ENCODE peak calls at places on chromosomes 16 and 17, in nine cellular contexts. One of them, this sample, is unnamed.

GRCh38 chr16:27363797-27364196 is 38.2 kb upstream of the IL21R start:
- DNase-seq in tibial artery: peak; percentile 76
- DNase-seq in MM.1S: no peak
- DNase-seq in breast epithelium: peak; percentile 59
- DNase-seq in neural progenitor cell: no peak
- DNase-seq in heart left ventricle: no peak
- DNase-seq in body of pancreas: peak; percentile 65
- DNase-seq in pancreas: peak; percentile 73
- DNase-seq in dorsolateral prefrontal cortex: no peak
- DNase-seq in this sample: no peak

GRCh38 chr17:19978206-19978802 is 676 bp upstream of the AKAP10 start:
- DNase-seq in tibial artery: no peak
- DNase-seq in MM.1S: peak; percentile 34
- DNase-seq in breast epithelium: no peak
- DNase-seq in neural progenitor cell: no peak
- DNase-seq in heart left ventricle: no peak
- DNase-seq in body of pancreas: peak; percentile 42
- DNase-seq in pancreas: no peak
- DNase-seq in dorsolateral prefrontal cortex: no peak
- DNase-seq in this sample: no peak

GRCh38 chr16:11546522-11547485 is 39.9 kb downstream of the LITAF start:
- DNase-seq in tibial artery: no peak
- DNase-seq in MM.1S: no peak
- DNase-seq in breast epithelium: no peak
- DNase-seq in neural progenitor cell: no peak
- DNase-seq in heart left ventricle: no peak
- DNase-seq in body of pancreas: no peak
- DNase-seq in pancreas: no peak
- DNase-seq in dorsolateral prefrontal cortex: no peak
- DNase-seq in this sample: no peak

GRCh38 chr17:61314368-61315078 is 85.1 kb upstream of the TBX2 start:
- DNase-seq in tibial artery: peak; percentile 92
- DNase-seq in MM.1S: no peak
- DNase-seq in breast epithelium: peak; percentile 73
- DNase-seq in neural progenitor cell: no peak
- DNase-seq in heart left ventricle: no peak
- DNase-seq in body of pancreas: peak; percentile 41
- DNase-seq in pancreas: no peak
- DNase-seq in dorsolateral prefrontal cortex: no peak
- DNase-seq in this sample: peak; percentile 61

GRCh38 chr17:574061-574460 is 140.6 kb downstream of the VPS53 start:
- DNase-seq in tibial artery: no peak
- DNase-seq in MM.1S: no peak
- DNase-seq in breast epithelium: no peak
- DNase-seq in neural progenitor cell: no peak
- DNase-seq in heart left ventricle: peak; percentile 71
- DNase-seq in body of pancreas: peak; percentile 29
- DNase-seq in pancreas: no peak
- DNase-seq in dorsolateral prefrontal cortex: no peak
- DNase-seq in this sample: no peak

GRCh38 chr16:53642094-53642493 is 61.6 kb downstream of the RPGRIP1L start:
- DNase-seq in tibial artery: no peak
- DNase-seq in MM.1S: no peak
- DNase-seq in breast epithelium: no peak
- DNase-seq in neural progenitor cell: no peak
- DNase-seq in heart left ventricle: no peak
- DNase-seq in body of pancreas: no peak
- DNase-seq in pancreas: no peak
- DNase-seq in dorsolateral prefrontal cortex: no peak
- DNase-seq in this sample: no peak

GRCh38 chr17:16459850-16460550 is 32.0 kb downstream of the LRRC75A start:
- DNase-seq in tibial artery: no peak
- DNase-seq in MM.1S: no peak
- DNase-seq in breast epithelium: no peak
- DNase-seq in neural progenitor cell: peak; percentile 30
- DNase-seq in heart left ventricle: no peak
- DNase-seq in body of pancreas: peak; percentile 42
- DNase-seq in pancreas: no peak
- DNase-seq in dorsolateral prefrontal cortex: no peak
- DNase-seq in this sample: no peak

GRCh38 chr17:61400786-61401279 is 1.2 kb downstream of the TBX2 start:
- DNase-seq in tibial artery: peak; percentile 68
- DNase-seq in MM.1S: no peak
- DNase-seq in breast epithelium: no peak
- DNase-seq in neural progenitor cell: peak; percentile 54
- DNase-seq in heart left ventricle: peak; percentile 64
- DNase-seq in body of pancreas: no peak
- DNase-seq in pancreas: no peak
- DNase-seq in dorsolateral prefrontal cortex: no peak
- DNase-seq in this sample: peak; percentile 35

GRCh38 chr17:77332034-77332971 is 191.5 kb downstream of the SEC14L1 start:
- DNase-seq in tibial artery: peak; percentile 44
- DNase-seq in MM.1S: peak; percentile 84
- DNase-seq in breast epithelium: peak; percentile 35
- DNase-seq in neural progenitor cell: no peak
- DNase-seq in heart left ventricle: no peak
- DNase-seq in body of pancreas: no peak
- DNase-seq in pancreas: peak; percentile 7
- DNase-seq in dorsolateral prefrontal cortex: peak; percentile 25
- DNase-seq in this sample: no peak

GRCh38 chr16:11135167-11135973 is 120.6 kb downstream of the SOCS1 start:
- DNase-seq in tibial artery: peak; percentile 72
- DNase-seq in MM.1S: no peak
- DNase-seq in breast epithelium: peak; percentile 39
- DNase-seq in neural progenitor cell: no peak
- DNase-seq in heart left ventricle: no peak
- DNase-seq in body of pancreas: peak; percentile 30
- DNase-seq in pancreas: no peak
- DNase-seq in dorsolateral prefrontal cortex: no peak
- DNase-seq in this sample: no peak

DNA sequence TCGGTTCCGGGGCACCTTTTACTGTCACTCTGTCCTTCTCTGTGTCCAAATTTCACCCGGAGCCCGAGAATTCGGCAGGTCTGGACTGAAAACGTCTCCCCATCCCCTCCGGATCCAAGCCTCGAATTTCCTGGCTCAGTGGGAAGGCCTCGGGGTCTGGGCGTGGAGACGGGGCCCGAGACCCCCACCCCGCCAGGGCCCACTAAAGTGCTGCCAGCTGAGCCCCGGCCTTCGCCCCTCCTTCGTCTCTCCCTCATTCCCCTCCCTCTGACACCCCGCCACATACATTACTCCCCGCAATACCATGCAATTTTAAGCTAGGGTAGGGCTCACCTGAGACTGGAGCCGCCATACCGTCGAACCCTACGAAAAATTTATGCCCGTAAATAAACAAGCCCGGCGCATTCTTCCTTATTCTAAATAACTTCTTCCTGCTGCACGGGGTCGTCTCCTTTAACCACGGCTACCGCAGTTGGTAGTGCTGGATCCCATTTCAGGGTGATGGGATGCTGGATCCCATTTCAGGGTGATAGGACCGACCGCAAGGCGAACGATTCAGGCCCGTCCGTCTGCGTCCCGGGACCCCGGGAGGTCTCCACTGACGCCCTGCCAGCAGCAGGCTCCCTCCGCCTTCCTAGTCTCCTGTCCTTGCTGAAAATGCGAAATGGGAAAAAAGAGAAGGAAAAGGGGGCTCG is 4.4 kb upstream of the OR1F1 start:
- DNase-seq in tibial artery: no peak
- DNase-seq in MM.1S: no peak
- DNase-seq in breast epithelium: no peak
- DNase-seq in neural progenitor cell: no peak
- DNase-seq in heart left ventricle: no peak
- DNase-seq in body of pancreas: no peak
- DNase-seq in pancreas: no peak
- DNase-seq in dorsolateral prefrontal cortex: no peak
- DNase-seq in this sample: peak; percentile 67
- TF ChIP-seq CTCF in tibial artery: no peak
- TF ChIP-seq CTCF in MM.1S: no peak
- TF ChIP-seq CTCF in breast epithelium: no peak
- TF ChIP-seq CTCF in neural progenitor cell: no peak
- TF ChIP-seq CTCF in heart left ventricle: no peak
- TF ChIP-seq CTCF in body of pancreas: no peak
- TF ChIP-seq CTCF in pancreas: no peak
- TF ChIP-seq CTCF in dorsolateral prefrontal cortex: no peak
- TF ChIP-seq CTCF in this sample: no peak

GRCh38 chr16:4004206-4004605 is 112.0 kb downstream of the ADCY9 start:
- DNase-seq in tibial artery: no peak
- DNase-seq in MM.1S: no peak
- DNase-seq in breast epithelium: no peak
- DNase-seq in neural progenitor cell: no peak
- DNase-seq in heart left ventricle: no peak
- DNase-seq in body of pancreas: no peak
- DNase-seq in pancreas: no peak
- DNase-seq in dorsolateral prefrontal cortex: no peak
- DNase-seq in this sample: no peak

GRCh38 chr16:4009177-4009576 is 107.1 kb downstream of the ADCY9 start:
- DNase-seq in tibial artery: no peak
- DNase-seq in MM.1S: no peak
- DNase-seq in breast epithelium: no peak
- DNase-seq in neural progenitor cell: no peak
- DNase-seq in heart left ventricle: no peak
- DNase-seq in body of pancreas: no peak
- DNase-seq in pancreas: no peak
- DNase-seq in dorsolateral prefrontal cortex: no peak
- DNase-seq in this sample: no peak

GRCh38 chr16:4005281-4005680 is 111.0 kb downstream of the ADCY9 start:
- DNase-seq in tibial artery: no peak
- DNase-seq in MM.1S: no peak
- DNase-seq in breast epithelium: no peak
- DNase-seq in neural progenitor cell: no peak
- DNase-seq in heart left ventricle: no peak
- DNase-seq in body of pancreas: no peak
- DNase-seq in pancreas: no peak
- DNase-seq in dorsolateral prefrontal cortex: no peak
- DNase-seq in this sample: no peak

GRCh38 chr16:4008116-4008515 is 108.1 kb downstream of the ADCY9 start:
- DNase-seq in tibial artery: no peak
- DNase-seq in MM.1S: no peak
- DNase-seq in breast epithelium: no peak
- DNase-seq in neural progenitor cell: no peak
- DNase-seq in heart left ventricle: no peak
- DNase-seq in body of pancreas: no peak
- DNase-seq in pancreas: no peak
- DNase-seq in dorsolateral prefrontal cortex: no peak
- DNase-seq in this sample: no peak

GRCh38 chr16:4006441-4006989 is 109.7 kb downstream of the ADCY9 start:
- DNase-seq in tibial artery: no peak
- DNase-seq in MM.1S: no peak
- DNase-seq in breast epithelium: no peak
- DNase-seq in neural progenitor cell: no peak
- DNase-seq in heart left ventricle: no peak
- DNase-seq in body of pancreas: no peak
- DNase-seq in pancreas: no peak
- DNase-seq in dorsolateral prefrontal cortex: no peak
- DNase-seq in this sample: no peak
- H3K27me3 ChIP-seq in tibial artery: no peaks in the 10 kb centered on the region
- H3K27me3 ChIP-seq in MM.1S: peaks cover 67% of the 10 kb centered on the region
- H3K27me3 ChIP-seq in breast epithelium: no peaks in the 10 kb centered on the region
- H3K27me3 ChIP-seq in neural progenitor cell: no peaks in the 10 kb centered on the region
- H3K27me3 ChIP-seq in heart left ventricle: no peaks in the 10 kb centered on the region
- H3K27me3 ChIP-seq in body of pancreas: no peaks in the 10 kb centered on the region
- H3K27me3 ChIP-seq in pancreas: no peaks in the 10 kb centered on the region
- H3K27me3 ChIP-seq in dorsolateral prefrontal cortex: no peaks in the 10 kb centered on the region
- H3K27me3 ChIP-seq in this sample: no peaks in the 10 kb centered on the region

GRCh38 chr16:88885693-88886253 is 19.3 kb upstream of the PABPN1L start:
- DNase-seq in tibial artery: no peak
- DNase-seq in MM.1S: no peak
- DNase-seq in breast epithelium: no peak
- DNase-seq in neural progenitor cell: no peak
- DNase-seq in heart left ventricle: no peak
- DNase-seq in body of pancreas: no peak
- DNase-seq in pancreas: no peak
- DNase-seq in dorsolateral prefrontal cortex: no peak
- DNase-seq in this sample: no peak

GRCh38 chr16:88888057-88888777 is 21.8 kb upstream of the PABPN1L start:
- DNase-seq in tibial artery: no peak
- DNase-seq in MM.1S: no peak
- DNase-seq in breast epithelium: no peak
- DNase-seq in neural progenitor cell: no peak
- DNase-seq in heart left ventricle: no peak
- DNase-seq in body of pancreas: no peak
- DNase-seq in pancreas: no peak
- DNase-seq in dorsolateral prefrontal cortex: no peak
- DNase-seq in this sample: no peak

GRCh38 chr16:88888778-88889387 is 22.4 kb upstream of the PABPN1L start:
- DNase-seq in tibial artery: no peak
- DNase-seq in MM.1S: no peak
- DNase-seq in breast epithelium: no peak
- DNase-seq in neural progenitor cell: no peak
- DNase-seq in heart left ventricle: peak; percentile 84
- DNase-seq in body of pancreas: no peak
- DNase-seq in pancreas: no peak
- DNase-seq in dorsolateral prefrontal cortex: no peak
- DNase-seq in this sample: no peak

GRCh38 chr16:88886311-88886914 is 20.0 kb upstream of the PABPN1L start:
- DNase-seq in tibial artery: no peak
- DNase-seq in MM.1S: no peak
- DNase-seq in breast epithelium: no peak
- DNase-seq in neural progenitor cell: no peak
- DNase-seq in heart left ventricle: no peak
- DNase-seq in body of pancreas: no peak
- DNase-seq in pancreas: no peak
- DNase-seq in dorsolateral prefrontal cortex: no peak
- DNase-seq in this sample: no peak

DNA sequence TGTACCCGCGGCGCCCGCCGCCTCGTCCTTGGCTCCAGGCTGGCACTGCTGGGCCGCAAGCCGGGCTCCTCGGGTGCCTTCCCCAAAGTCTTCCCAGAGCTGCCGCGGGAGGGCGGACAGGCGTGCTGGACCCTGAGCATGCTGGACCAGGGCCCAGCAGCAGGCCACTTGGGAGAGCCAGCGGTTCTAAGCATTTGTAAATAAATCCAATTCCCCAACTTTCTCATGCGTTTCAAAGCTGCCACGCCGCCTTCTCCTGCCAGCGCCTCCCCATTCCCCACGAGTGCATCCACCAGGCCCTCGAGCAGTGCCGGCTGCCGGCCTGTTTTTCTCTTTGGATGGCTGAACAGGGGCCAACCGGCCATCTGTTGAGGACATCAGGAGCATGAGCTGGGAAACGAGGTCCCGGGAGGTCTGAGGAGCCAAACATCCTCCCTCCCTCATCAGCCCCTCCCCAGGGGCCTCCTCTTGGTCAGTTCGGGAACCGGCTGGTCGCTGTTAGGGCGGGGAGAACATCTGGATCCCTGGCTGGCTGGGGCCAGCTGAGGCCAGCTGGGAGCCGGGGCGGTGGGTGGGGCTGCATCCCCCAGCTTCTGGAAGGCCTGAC is 20.6 kb upstream of the PABPN1L start:
- DNase-seq in tibial artery: no peak
- DNase-seq in MM.1S: no peak
- DNase-seq in breast epithelium: no peak
- DNase-seq in neural progenitor cell: no peak
- DNase-seq in heart left ventricle: peak; percentile 94
- DNase-seq in body of pancreas: peak; percentile 63
- DNase-seq in pancreas: peak; percentile 32
- DNase-seq in dorsolateral prefrontal cortex: no peak
- DNase-seq in this sample: peak; percentile 44
- TF ChIP-seq CTCF in tibial artery: no peak
- TF ChIP-seq CTCF in MM.1S: no peak
- TF ChIP-seq CTCF in breast epithelium: no peak
- TF ChIP-seq CTCF in neural progenitor cell: no peak
- TF ChIP-seq CTCF in heart left ventricle: peak; percentile 30
- TF ChIP-seq CTCF in body of pancreas: no peak
- TF ChIP-seq CTCF in pancreas: no peak
- TF ChIP-seq CTCF in dorsolateral prefrontal cortex: no peak
- TF ChIP-seq CTCF in this sample: no peak

GRCh38 chr17:49473900-49474751 is 21.0 kb upstream of the NGFR start:
- DNase-seq in tibial artery: no peak
- DNase-seq in MM.1S: no peak
- DNase-seq in breast epithelium: no peak
- DNase-seq in neural progenitor cell: no peak
- DNase-seq in heart left ventricle: no peak
- DNase-seq in body of pancreas: no peak
- DNase-seq in pancreas: no peak
- DNase-seq in dorsolateral prefrontal cortex: no peak
- DNase-seq in this sample: no peak
- H3K27me3 ChIP-seq in tibial artery: no peaks in the 10 kb centered on the region
- H3K27me3 ChIP-seq in MM.1S: peaks cover 93% of the 10 kb centered on the region
- H3K27me3 ChIP-seq in breast epithelium: peaks cover 33% of the 10 kb centered on the region
- H3K27me3 ChIP-seq in neural progenitor cell: peaks cover 46% of the 10 kb centered on the region
- H3K27me3 ChIP-seq in heart left ventricle: peaks cover 3% of the 10 kb centered on the region
- H3K27me3 ChIP-seq in body of pancreas: peaks cover 7% of the 10 kb centered on the region
- H3K27me3 ChIP-seq in pancreas: no peaks in the 10 kb centered on the region
- H3K27me3 ChIP-seq in dorsolateral prefrontal cortex: no peaks in the 10 kb centered on the region
- H3K27me3 ChIP-seq in this sample: peaks cover 6% of the 10 kb centered on the region